ENCODE peak calls at places on chromosomes 4 and X, in nine cellular contexts. One of them, this sample, is unnamed.

GRCh38 chrX:131548994-131549393 is 5.1 kb downstream of the OR13H1 start:
- DNase-seq in GM20000: no peak
- DNase-seq in neural progenitor cell: no peak
- DNase-seq in tibial artery: no peak
- DNase-seq in AG10803: no peak
- DNase-seq in fibroblast of pulmonary artery: no peak
- DNase-seq in left ventricle myocardium inferior: no peak
- DNase-seq in GM12865: no peak
- DNase-seq in stomach: no peak
- DNase-seq in this sample: no peak

GRCh38 chr4:68864438-68865177 is 48.8 kb downstream of the UGT2B10 start:
- DNase-seq in GM20000: no peak
- DNase-seq in neural progenitor cell: no peak
- DNase-seq in tibial artery: no peak
- DNase-seq in AG10803: no peak
- DNase-seq in fibroblast of pulmonary artery: no peak
- DNase-seq in left ventricle myocardium inferior: no peak
- DNase-seq in GM12865: no peak
- DNase-seq in stomach: peak; percentile 63
- DNase-seq in this sample: no peak

GRCh38 chr4:76012388-76012801 is 5.1 kb upstream of the CXCL9 start:
- DNase-seq in GM20000: no peak
- DNase-seq in neural progenitor cell: no peak
- DNase-seq in tibial artery: no peak
- DNase-seq in AG10803: peak; percentile 29
- DNase-seq in fibroblast of pulmonary artery: peak; percentile 16
- DNase-seq in left ventricle myocardium inferior: no peak
- DNase-seq in GM12865: no peak
- DNase-seq in stomach: no peak
- DNase-seq in this sample: no peak

GRCh38 chrX:40531056-40531826 is 49.5 kb upstream of the ATP6AP2 start:
- DNase-seq in GM20000: no peak
- DNase-seq in neural progenitor cell: peak; percentile 31
- DNase-seq in tibial artery: no peak
- DNase-seq in AG10803: no peak
- DNase-seq in fibroblast of pulmonary artery: no peak
- DNase-seq in left ventricle myocardium inferior: no peak
- DNase-seq in GM12865: no peak
- DNase-seq in stomach: no peak
- DNase-seq in this sample: no peak

GRCh38 chr4:87865960-87866598 is 33.3 kb downstream of the MEPE start:
- DNase-seq in GM20000: no peak
- DNase-seq in neural progenitor cell: peak; percentile 11
- DNase-seq in tibial artery: no peak
- DNase-seq in AG10803: peak; percentile 48
- DNase-seq in fibroblast of pulmonary artery: peak; percentile 27
- DNase-seq in left ventricle myocardium inferior: no peak
- DNase-seq in GM12865: no peak
- DNase-seq in stomach: no peak
- DNase-seq in this sample: no peak

GRCh38 chr4:87502580-87503238 is 26.5 kb downstream of the SPARCL1 start:
- DNase-seq in GM20000: no peak
- DNase-seq in neural progenitor cell: no peak
- DNase-seq in tibial artery: no peak
- DNase-seq in AG10803: peak; percentile 23
- DNase-seq in fibroblast of pulmonary artery: peak; percentile 67
- DNase-seq in left ventricle myocardium inferior: no peak
- DNase-seq in GM12865: no peak
- DNase-seq in stomach: no peak
- DNase-seq in this sample: no peak

GRCh38 chrX:149491812-149492211 is 13.3 kb downstream of the IDS start:
- DNase-seq in GM20000: no peak
- DNase-seq in neural progenitor cell: no peak
- DNase-seq in tibial artery: no peak
- DNase-seq in AG10803: no peak
- DNase-seq in fibroblast of pulmonary artery: no peak
- DNase-seq in left ventricle myocardium inferior: no peak
- DNase-seq in GM12865: no peak
- DNase-seq in stomach: no peak
- DNase-seq in this sample: no peak

GRCh38 chr4:67101612-67102011 is 443.7 kb downstream of the CENPC start:
- DNase-seq in GM20000: no peak
- DNase-seq in neural progenitor cell: no peak
- DNase-seq in tibial artery: no peak
- DNase-seq in AG10803: no peak
- DNase-seq in fibroblast of pulmonary artery: no peak
- DNase-seq in left ventricle myocardium inferior: no peak
- DNase-seq in GM12865: no peak
- DNase-seq in stomach: no peak
- DNase-seq in this sample: no peak

GRCh38 chr4:146814736-146815135 is 130.9 kb downstream of the TTC29 start:
- DNase-seq in GM20000: no peak
- DNase-seq in neural progenitor cell: no peak
- DNase-seq in tibial artery: no peak
- DNase-seq in AG10803: no peak
- DNase-seq in fibroblast of pulmonary artery: no peak
- DNase-seq in left ventricle myocardium inferior: no peak
- DNase-seq in GM12865: no peak
- DNase-seq in stomach: no peak
- DNase-seq in this sample: no peak

GRCh38 chr4:175253184-175253902 is 335.2 kb downstream of the ADAM29 start:
- DNase-seq in GM20000: no peak
- DNase-seq in neural progenitor cell: peak; percentile 15
- DNase-seq in tibial artery: no peak
- DNase-seq in AG10803: no peak
- DNase-seq in fibroblast of pulmonary artery: peak; percentile 11
- DNase-seq in left ventricle myocardium inferior: no peak
- DNase-seq in GM12865: peak; percentile 24
- DNase-seq in stomach: no peak
- DNase-seq in this sample: peak; percentile 7

GRCh38 chr4:139163806-139164206 is 13.2 kb downstream of the ELF2 start:
- DNase-seq in GM20000: no peak
- DNase-seq in neural progenitor cell: no peak
- DNase-seq in tibial artery: no peak
- DNase-seq in AG10803: no peak
- DNase-seq in fibroblast of pulmonary artery: no peak
- DNase-seq in left ventricle myocardium inferior: no peak
- DNase-seq in GM12865: no peak
- DNase-seq in stomach: no peak
- DNase-seq in this sample: no peak

GRCh38 chr4:152534541-152535231 is 1.2 kb downstream of the FBXW7 start:
- DNase-seq in GM20000: peak; percentile 32
- DNase-seq in neural progenitor cell: peak; percentile 61
- DNase-seq in tibial artery: peak; percentile 70
- DNase-seq in AG10803: peak; percentile 12
- DNase-seq in fibroblast of pulmonary artery: peak; percentile 21
- DNase-seq in left ventricle myocardium inferior: peak; percentile 38
- DNase-seq in GM12865: peak; percentile 57
- DNase-seq in stomach: peak; percentile 54
- DNase-seq in this sample: no peak

GRCh38 chrX:20300822-20301221 is 34.1 kb upstream of the RPS6KA3 start:
- DNase-seq in GM20000: no peak
- DNase-seq in neural progenitor cell: peak; percentile 7
- DNase-seq in tibial artery: no peak
- DNase-seq in AG10803: no peak
- DNase-seq in fibroblast of pulmonary artery: no peak
- DNase-seq in left ventricle myocardium inferior: no peak
- DNase-seq in GM12865: no peak
- DNase-seq in stomach: no peak
- DNase-seq in this sample: no peak

GRCh38 chr4:48813984-48814383 is 16.9 kb upstream of the OCIAD1 start:
- DNase-seq in GM20000: peak; percentile 51
- DNase-seq in neural progenitor cell: peak; percentile 17
- DNase-seq in tibial artery: no peak
- DNase-seq in AG10803: no peak
- DNase-seq in fibroblast of pulmonary artery: no peak
- DNase-seq in left ventricle myocardium inferior: no peak
- DNase-seq in GM12865: peak; percentile 78
- DNase-seq in stomach: no peak
- DNase-seq in this sample: peak; percentile 43

GRCh38 chr4:153684182-153685073 is at the start of gene TLR2:
- DNase-seq in GM20000: peak; percentile 89
- DNase-seq in neural progenitor cell: peak; percentile 78
- DNase-seq in tibial artery: peak; percentile 88
- DNase-seq in AG10803: no peak
- DNase-seq in fibroblast of pulmonary artery: peak; percentile 9
- DNase-seq in left ventricle myocardium inferior: peak; percentile 70
- DNase-seq in GM12865: peak; percentile 62
- DNase-seq in stomach: peak; percentile 85
- DNase-seq in this sample: peak; percentile 82

GRCh38 chr4:79083406-79084010 is 144.3 kb upstream of the PAQR3 start:
- DNase-seq in GM20000: no peak
- DNase-seq in neural progenitor cell: peak; percentile 39
- DNase-seq in tibial artery: no peak
- DNase-seq in AG10803: no peak
- DNase-seq in fibroblast of pulmonary artery: no peak
- DNase-seq in left ventricle myocardium inferior: no peak
- DNase-seq in GM12865: no peak
- DNase-seq in stomach: no peak
- DNase-seq in this sample: no peak

GRCh38 chr4:109406337-109406931 is 27.2 kb upstream of the SEC24B start:
- DNase-seq in GM20000: peak; percentile 37
- DNase-seq in neural progenitor cell: peak; percentile 72
- DNase-seq in tibial artery: no peak
- DNase-seq in AG10803: peak; percentile 68
- DNase-seq in fibroblast of pulmonary artery: peak; percentile 82
- DNase-seq in left ventricle myocardium inferior: no peak
- DNase-seq in GM12865: peak; percentile 75
- DNase-seq in stomach: no peak
- DNase-seq in this sample: peak; percentile 49

GRCh38 chr4:189773909-189774308 is 166.8 kb upstream of the FRG1 start:
- DNase-seq in GM20000: no peak
- DNase-seq in neural progenitor cell: peak; percentile 19
- DNase-seq in tibial artery: no peak
- DNase-seq in AG10803: peak; percentile 8
- DNase-seq in fibroblast of pulmonary artery: no peak
- DNase-seq in left ventricle myocardium inferior: no peak
- DNase-seq in GM12865: no peak
- DNase-seq in stomach: no peak
- DNase-seq in this sample: no peak

GRCh38 chr4:102620697-102621497 is 119.7 kb downstream of the NFKB1 start:
- DNase-seq in GM20000: peak; percentile 38
- DNase-seq in neural progenitor cell: peak; percentile 20
- DNase-seq in tibial artery: no peak
- DNase-seq in AG10803: peak; percentile 80
- DNase-seq in fibroblast of pulmonary artery: peak; percentile 84
- DNase-seq in left ventricle myocardium inferior: no peak
- DNase-seq in GM12865: peak; percentile 64
- DNase-seq in stomach: peak; percentile 58
- DNase-seq in this sample: peak; percentile 43

GRCh38 chr4:111986125-111986524 is 159.1 kb upstream of the FAM241A start:
- DNase-seq in GM20000: no peak
- DNase-seq in neural progenitor cell: no peak
- DNase-seq in tibial artery: no peak
- DNase-seq in AG10803: no peak
- DNase-seq in fibroblast of pulmonary artery: no peak
- DNase-seq in left ventricle myocardium inferior: no peak
- DNase-seq in GM12865: no peak
- DNase-seq in stomach: no peak
- DNase-seq in this sample: no peak
- TF ChIP-seq CTCF in GM20000: no peak
- TF ChIP-seq CTCF in neural progenitor cell: no peak
- TF ChIP-seq CTCF in tibial artery: no peak
- TF ChIP-seq CTCF in AG10803: no peak
- TF ChIP-seq CTCF in fibroblast of pulmonary artery: no peak
- TF ChIP-seq CTCF in left ventricle myocardium inferior: no peak
- TF ChIP-seq CTCF in GM12865: no peak
- TF ChIP-seq CTCF in stomach: no peak
- TF ChIP-seq CTCF in this sample: no peak

DNA sequence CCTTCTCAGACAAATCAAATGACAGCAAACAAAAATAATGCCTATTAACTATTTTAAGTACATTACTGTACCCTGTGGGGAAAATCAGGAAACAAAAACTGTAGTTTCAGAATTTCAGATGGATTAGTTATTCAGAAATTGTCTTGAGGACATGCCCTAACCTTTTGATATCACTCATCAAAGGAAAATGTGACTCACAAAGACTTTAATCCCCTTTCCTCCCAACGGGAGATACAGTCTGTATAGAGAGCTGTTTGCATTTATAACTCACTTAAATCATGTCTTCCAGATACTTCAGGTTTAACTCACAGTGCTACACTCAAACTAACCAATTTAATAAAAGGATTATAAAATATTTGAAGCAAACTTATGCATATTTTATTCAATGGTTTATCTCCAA is 304.0 kb downstream of the MAPK10 start:
- DNase-seq in GM20000: no peak
- DNase-seq in neural progenitor cell: no peak
- DNase-seq in tibial artery: no peak
- DNase-seq in AG10803: no peak
- DNase-seq in fibroblast of pulmonary artery: no peak
- DNase-seq in left ventricle myocardium inferior: no peak
- DNase-seq in GM12865: no peak
- DNase-seq in stomach: no peak
- DNase-seq in this sample: no peak
- TF ChIP-seq CTCF in GM20000: no peak
- TF ChIP-seq CTCF in neural progenitor cell: no peak
- TF ChIP-seq CTCF in tibial artery: no peak
- TF ChIP-seq CTCF in AG10803: no peak
- TF ChIP-seq CTCF in fibroblast of pulmonary artery: no peak
- TF ChIP-seq CTCF in left ventricle myocardium inferior: no peak
- TF ChIP-seq CTCF in GM12865: no peak
- TF ChIP-seq CTCF in stomach: no peak
- TF ChIP-seq CTCF in this sample: no peak

GRCh38 chrX:117538441-117539418 is 577.9 kb downstream of the KLHL13 start:
- DNase-seq in GM20000: no peak
- DNase-seq in neural progenitor cell: peak; percentile 6
- DNase-seq in tibial artery: no peak
- DNase-seq in AG10803: no peak
- DNase-seq in fibroblast of pulmonary artery: no peak
- DNase-seq in left ventricle myocardium inferior: no peak
- DNase-seq in GM12865: no peak
- DNase-seq in stomach: no peak
- DNase-seq in this sample: no peak

DNA sequence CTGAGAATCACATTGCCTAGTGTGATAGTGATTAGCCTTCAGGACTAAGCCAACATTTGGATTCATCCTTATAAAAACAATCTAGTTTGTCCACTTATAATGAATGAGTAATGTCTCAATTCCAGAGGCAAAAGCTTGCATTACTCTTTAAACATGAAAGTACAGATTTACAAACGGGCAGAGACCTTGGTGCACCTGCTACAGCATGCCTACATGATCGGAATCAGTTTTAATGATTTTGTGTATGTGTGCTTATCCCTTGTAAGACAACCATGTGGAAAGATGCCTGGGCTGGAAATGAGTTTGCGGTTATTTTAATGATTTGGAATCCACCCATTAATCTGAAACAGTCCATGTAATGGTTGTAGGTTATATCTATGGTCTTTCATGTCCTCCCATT is 572.7 kb downstream of the KLHL13 start:
- DNase-seq in GM20000: no peak
- DNase-seq in neural progenitor cell: no peak
- DNase-seq in tibial artery: no peak
- DNase-seq in AG10803: no peak
- DNase-seq in fibroblast of pulmonary artery: no peak
- DNase-seq in left ventricle myocardium inferior: no peak
- DNase-seq in GM12865: no peak
- DNase-seq in stomach: no peak
- DNase-seq in this sample: no peak
- TF ChIP-seq CTCF in GM20000: no peak
- TF ChIP-seq CTCF in neural progenitor cell: no peak
- TF ChIP-seq CTCF in tibial artery: no peak
- TF ChIP-seq CTCF in AG10803: no peak
- TF ChIP-seq CTCF in fibroblast of pulmonary artery: no peak
- TF ChIP-seq CTCF in left ventricle myocardium inferior: no peak
- TF ChIP-seq CTCF in GM12865: no peak
- TF ChIP-seq CTCF in stomach: no peak
- TF ChIP-seq CTCF in this sample: no peak

GRCh38 chr4:53709693-53710092 is 118.4 kb upstream of the LNX1 start:
- DNase-seq in GM20000: no peak
- DNase-seq in neural progenitor cell: no peak
- DNase-seq in tibial artery: no peak
- DNase-seq in AG10803: no peak
- DNase-seq in fibroblast of pulmonary artery: no peak
- DNase-seq in left ventricle myocardium inferior: no peak
- DNase-seq in GM12865: no peak
- DNase-seq in stomach: no peak
- DNase-seq in this sample: no peak
- TF ChIP-seq CTCF in GM20000: no peak
- TF ChIP-seq CTCF in neural progenitor cell: peak; percentile 12
- TF ChIP-seq CTCF in tibial artery: no peak
- TF ChIP-seq CTCF in AG10803: peak; percentile 25
- TF ChIP-seq CTCF in fibroblast of pulmonary artery: peak; percentile 31
- TF ChIP-seq CTCF in left ventricle myocardium inferior: no peak
- TF ChIP-seq CTCF in GM12865: no peak
- TF ChIP-seq CTCF in stomach: no peak
- TF ChIP-seq CTCF in this sample: no peak